ENCODE peak calls at places on chromosomes 2 and 18, in six cellular contexts. K is cardiac muscle cell, J is mesendoderm, G is prostate gland, O is heart left ventricle, H is uterus. T is an unnamed sample. For H3K4me1, the result is how much of the 10 kb centered on the place peaks cover.

GRCh38 chr2:140998577-140998976 is 1132.2 kb downstream of the LRP1B start:
- DNase-seq in K (no peak), J (no peak), G (no peak), O (no peak), H (no peak), T (no peak)

GRCh38 chr2:40150206-40150765 is 301.6 kb downstream of the SLC8A1 start:
- DNase-seq in K (no peak), J (no peak), G (no peak), O (no peak), H (no peak), T (no peak)

GRCh38 chr2:56754066-56754615 is 570.4 kb downstream of the CCDC85A start:
- DNase-seq in K (no peak), J (no peak), G (no peak), O (peak), H (no peak), T (no peak)

GRCh38 chr2:198930170-198930569 is 527.6 kb downstream of the SATB2 start:
- DNase-seq in K (no peak), J (peak), G (no peak), O (no peak), H (no peak), T (no peak)

GRCh38 chr18:30970201-30970816 is 72.2 kb downstream of the DSC3 start:
- DNase-seq in K (peak), J (peak), G (peak), O (no peak), H (no peak), T (no peak)

GRCh38 chr2:65499216-65499615 is 66.8 kb upstream of the SPRED2 start:
- DNase-seq in K (no peak), J (no peak), G (no peak), O (no peak), H (no peak), T (no peak)

GRCh38 chr2:120947982-120948661 is 212.5 kb downstream of the GLI2 start:
- DNase-seq in K (no peak), J (no peak), G (no peak), O (no peak), H (no peak), T (no peak)

GRCh38 chr2:21467280-21467818 is 343.6 kb downstream of the TDRD15 start:
- DNase-seq in K (no peak), J (no peak), G (no peak), O (no peak), H (no peak), T (no peak)

GRCh38 chr2:205115516-205115915 is 566.8 kb upstream of the NRP2 start:
- DNase-seq in K (no peak), J (no peak), G (no peak), O (no peak), H (no peak), T (no peak)

GRCh38 chr2:46334389-46335345 is 37.5 kb downstream of the EPAS1 start:
- DNase-seq in K (no peak), J (no peak), G (no peak), O (no peak), H (peak), T (no peak)

GRCh38 chr2:139427164-139427563 is 647.0 kb upstream of the NXPH2 start:
- DNase-seq in K (no peak), J (no peak), G (no peak), O (no peak), H (no peak), T (no peak)

GRCh38 chr2:8300216-8300615 is 381.6 kb upstream of the ID2 start:
- DNase-seq in K (no peak), J (no peak), G (no peak), O (no peak), H (no peak), T (no peak)

GRCh38 chr2:99490088-99491065 is 560 bp upstream of the REV1 start:
- DNase-seq in K (peak), J (peak), G (peak), O (peak), H (peak), T (peak)

GRCh38 chr2:166775176-166775575 is 113.1 kb upstream of the XIRP2 start:
- DNase-seq in K (no peak), J (no peak), G (no peak), O (no peak), H (no peak), T (no peak)

GRCh38 chr2:102046135-102046901 is 54.6 kb downstream of the IL1R2 start:
- DNase-seq in K (no peak), J (no peak), G (no peak), O (no peak), H (peak), T (no peak)

GRCh38 chr2:25334482-25334881 is 7.2 kb downstream of the DNMT3A start:
- DNase-seq in K (no peak), J (no peak), G (no peak), O (no peak), H (no peak), T (no peak)

GRCh38 chr2:25333981-25334380 is 7.7 kb downstream of the DNMT3A start:
- DNase-seq in K (no peak), J (no peak), G (no peak), O (no peak), H (no peak), T (peak)

GRCh38 chr2:25330937-25331336 is 10.8 kb downstream of the DNMT3A start:
- DNase-seq in K (no peak), J (no peak), G (no peak), O (no peak), H (no peak), T (no peak)

GRCh38 chr2:25331686-25332365 is 9.9 kb downstream of the DNMT3A start:
- DNase-seq in K (no peak), J (no peak), G (no peak), O (no peak), H (no peak), T (no peak)

GRCh38 chr2:25332571-25332970 is 9.2 kb downstream of the DNMT3A start:
- DNase-seq in K (no peak), J (no peak), G (no peak), O (peak), H (no peak), T (no peak)
- H3K4me1 ChIP-seq in K (under half), J (under half), G (under half), O (under half), H (under half), T (half or more)

DNA sequence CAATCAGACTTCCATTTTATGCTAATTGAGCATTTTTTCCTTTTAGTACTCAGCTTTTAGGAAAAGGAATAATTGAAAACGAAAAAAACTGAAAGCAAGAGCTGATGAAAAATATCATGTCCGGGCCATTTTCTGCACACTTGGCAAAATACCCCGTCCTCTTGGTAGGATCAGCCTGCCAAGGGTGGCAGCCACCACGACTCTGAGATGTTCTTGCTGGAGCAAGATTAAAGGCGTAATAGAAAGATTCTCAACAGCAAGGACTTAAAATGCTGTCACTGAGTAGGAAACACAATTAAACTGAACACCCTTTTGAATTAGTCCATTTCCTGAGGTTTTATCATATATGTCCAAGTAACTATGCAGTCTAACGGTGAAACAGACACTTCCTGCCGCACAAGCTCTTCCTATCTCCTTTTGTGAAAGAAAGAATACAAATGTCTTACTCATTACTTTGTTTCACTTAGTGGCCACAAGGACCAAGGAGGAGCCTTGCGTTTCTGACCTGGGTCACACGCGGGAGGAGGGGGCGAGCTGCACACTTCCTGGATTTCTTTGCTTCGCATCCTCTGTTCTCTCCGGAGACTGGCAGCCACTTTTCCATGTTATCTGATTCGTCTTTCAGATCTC is 222.7 kb downstream of the PIEZO2 start:
- DNase-seq in K (no peak), J (no peak), G (no peak), O (no peak), H (no peak), T (no peak)
- H3K4me1 ChIP-seq in K (under half), J (under half), G (under half), O (under half), H (under half), T (under half)

GRCh38 chr2:164764474-164764873 is 77.1 kb downstream of the COBLL1 start:
- DNase-seq in K (no peak), J (no peak), G (no peak), O (no peak), H (no peak), T (no peak)

GRCh38 chr2:164757934-164758695 is 83.5 kb downstream of the COBLL1 start:
- DNase-seq in K (no peak), J (no peak), G (peak), O (no peak), H (no peak), T (no peak)

GRCh38 chr2:164763431-164763830 is 78.2 kb downstream of the COBLL1 start:
- DNase-seq in K (no peak), J (no peak), G (no peak), O (no peak), H (no peak), T (no peak)

GRCh38 chr2:164764996-164765395 is 76.6 kb downstream of the COBLL1 start:
- DNase-seq in K (no peak), J (no peak), G (no peak), O (no peak), H (no peak), T (no peak)

DNA sequence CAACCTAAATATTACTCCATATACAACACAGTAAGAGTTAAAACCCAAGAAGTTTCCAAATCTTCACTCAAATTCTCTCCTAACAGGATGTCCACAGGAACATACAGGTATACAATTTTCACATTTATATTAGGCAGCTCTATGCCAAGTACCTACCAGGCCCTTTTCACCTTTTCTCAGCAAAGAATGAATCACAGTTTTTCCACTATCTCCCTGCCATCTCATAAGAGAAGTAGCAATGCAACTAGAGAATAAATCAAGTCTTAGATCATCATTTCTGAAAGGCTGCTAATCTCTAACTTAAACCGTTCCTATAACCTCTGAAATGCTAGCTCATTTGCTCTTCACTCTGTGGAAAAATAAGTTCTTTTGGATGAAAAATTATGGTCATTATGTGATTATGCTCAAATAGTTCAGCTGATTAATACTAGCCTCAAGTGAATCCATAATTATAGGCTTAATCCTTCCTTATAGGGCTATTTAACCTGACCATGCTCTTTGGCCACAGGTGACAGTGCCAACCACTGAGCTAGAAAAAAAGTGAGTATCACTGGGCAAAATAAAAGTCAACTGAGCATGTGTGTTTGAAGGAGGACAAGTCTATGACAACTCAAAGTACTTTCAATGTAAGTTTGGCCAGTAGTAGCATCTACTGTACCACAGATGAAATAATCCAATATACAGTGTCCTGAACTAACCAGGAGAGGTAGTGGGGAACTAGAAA is 79.7 kb downstream of the COBLL1 start:
- DNase-seq in K (no peak), J (no peak), G (no peak), O (no peak), H (no peak), T (no peak)
- H3K4me1 ChIP-seq in K (under half), J (under half), G (under half), O (under half), H (under half), T (under half)

GRCh38 chr2:96856776-96857673 is 791 bp downstream of the ANKRD39 start:
- DNase-seq in K (peak), J (peak), G (no peak), O (peak), H (peak), T (no peak)

GRCh38 chr2:96861074-96861473 is 3.3 kb upstream of the ANKRD39 start:
- DNase-seq in K (no peak), J (no peak), G (no peak), O (no peak), H (no peak), T (peak)

GRCh38 chr2:96859338-96859649 is 1.5 kb upstream of the ANKRD39 start:
- DNase-seq in K (no peak), J (no peak), G (no peak), O (peak), H (peak), T (no peak)

GRCh38 chr2:96860065-96861029 is 2.5 kb upstream of the ANKRD39 start:
- DNase-seq in K (no peak), J (no peak), G (no peak), O (peak), H (peak), T (peak)

GRCh38 chr2:96859681-96860064 is 1.9 kb upstream of the ANKRD39 start:
- DNase-seq in K (no peak), J (no peak), G (no peak), O (no peak), H (no peak), T (no peak)
- H3K4me1 ChIP-seq in K (under half), J (under half), G (under half), O (under half), H (under half), T (under half)

GRCh38 chr2:84965827-84966226 is 5.1 kb upstream of the KCMF1 start:
- DNase-seq in K (no peak), J (no peak), G (no peak), O (no peak), H (no peak), T (no peak)
- H3K4me1 ChIP-seq in K (under half), J (under half), G (under half), O (under half), H (under half), T (under half)

GRCh38 chr2:162241571-162241970 is 1.7 kb downstream of the FAP start:
- DNase-seq in K (no peak), J (no peak), G (no peak), O (no peak), H (no peak), T (no peak)
- H3K4me1 ChIP-seq in K (under half), J (under half), G (under half), O (under half), H (under half), T (under half)

DNA sequence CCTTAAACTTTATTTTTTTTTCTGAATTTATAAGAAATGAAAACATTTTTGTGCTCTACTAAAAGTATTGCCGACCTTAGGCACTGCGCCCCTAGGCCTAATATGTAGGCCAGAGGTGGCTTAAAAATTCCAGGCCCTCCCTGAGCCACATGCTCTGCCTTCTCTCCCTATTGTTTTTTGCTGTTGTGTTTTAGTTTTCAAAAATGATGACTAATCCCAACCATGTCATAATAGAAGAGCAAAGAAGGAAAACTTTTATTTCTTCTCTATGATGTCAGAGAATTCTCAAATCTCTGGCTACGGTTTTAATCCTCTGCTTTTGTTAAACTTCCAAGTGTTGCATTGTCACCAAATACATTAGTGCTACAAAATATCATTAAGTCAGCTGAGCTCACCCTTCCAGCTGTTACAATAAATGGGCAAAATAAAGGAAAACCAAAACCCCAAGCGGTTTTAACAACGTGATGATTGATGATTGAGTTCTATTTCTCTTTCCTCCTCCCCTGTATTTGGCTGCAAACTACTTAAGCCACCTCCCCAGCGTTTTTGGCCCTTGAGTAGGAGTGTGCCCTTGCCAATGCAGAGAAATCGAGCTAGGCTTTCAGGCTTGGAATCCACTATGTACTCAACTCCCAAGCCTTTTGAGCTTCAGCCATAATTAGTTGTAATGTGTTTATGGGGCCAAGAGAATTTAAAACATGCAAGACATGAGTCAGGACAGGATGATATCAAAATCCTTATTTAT is 163.5 kb upstream of the POU3F3 start:
- DNase-seq in K (no peak), J (no peak), G (no peak), O (no peak), H (no peak), T (no peak)
- H3K4me1 ChIP-seq in K (under half), J (under half), G (under half), O (under half), H (under half), T (under half)

DNA sequence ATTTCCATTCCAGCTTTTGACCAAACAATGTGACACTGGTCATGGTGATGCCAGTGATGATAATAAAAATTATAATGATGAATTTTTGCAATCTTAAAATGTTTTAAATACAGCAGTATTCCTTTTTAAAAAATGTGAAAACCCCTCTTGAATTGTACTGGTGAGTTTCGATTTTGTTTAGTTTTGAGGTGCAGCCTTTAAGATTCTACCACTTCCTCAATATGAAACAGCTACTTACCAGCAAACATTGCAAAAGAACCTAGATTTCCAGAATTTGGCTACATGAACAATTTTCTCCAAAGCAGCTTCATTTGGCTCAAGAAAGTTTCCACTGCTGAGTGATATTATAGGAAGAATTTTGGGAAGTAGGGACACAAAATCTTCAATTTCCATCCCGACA is 12.0 kb downstream of the TCF4 start:
- DNase-seq in K (no peak), J (no peak), G (no peak), O (no peak), H (no peak), T (no peak)
- H3K4me1 ChIP-seq in K (under half), J (under half), G (under half), O (under half), H (under half), T (under half)

DNA sequence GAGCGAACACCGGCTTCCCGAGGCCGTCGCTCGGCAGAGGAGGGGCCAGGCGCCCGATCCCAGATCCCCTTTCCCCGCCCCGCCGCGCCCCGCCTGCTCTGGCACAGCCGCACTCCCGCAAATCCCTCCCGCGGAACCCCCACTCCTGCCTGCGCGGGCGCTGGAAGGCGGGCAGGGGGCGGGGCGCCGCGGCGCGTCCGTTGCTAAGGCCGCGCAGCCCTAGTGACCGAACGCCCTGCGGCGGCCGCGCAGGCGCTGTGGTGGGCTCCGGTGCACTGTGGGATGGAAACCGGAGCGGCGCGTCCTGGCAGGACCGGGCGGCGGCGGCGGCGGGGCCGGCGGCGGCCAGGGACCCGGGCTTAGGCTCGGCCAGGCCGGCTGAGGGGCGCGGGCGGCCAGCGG is at the start of gene TRAF3IP1:
- DNase-seq in K (peak), J (peak), G (peak), O (peak), H (peak), T (peak)
- H3K4me1 ChIP-seq in K (under half), J (under half), G (under half), O (under half), H (under half), T (under half)

DNA sequence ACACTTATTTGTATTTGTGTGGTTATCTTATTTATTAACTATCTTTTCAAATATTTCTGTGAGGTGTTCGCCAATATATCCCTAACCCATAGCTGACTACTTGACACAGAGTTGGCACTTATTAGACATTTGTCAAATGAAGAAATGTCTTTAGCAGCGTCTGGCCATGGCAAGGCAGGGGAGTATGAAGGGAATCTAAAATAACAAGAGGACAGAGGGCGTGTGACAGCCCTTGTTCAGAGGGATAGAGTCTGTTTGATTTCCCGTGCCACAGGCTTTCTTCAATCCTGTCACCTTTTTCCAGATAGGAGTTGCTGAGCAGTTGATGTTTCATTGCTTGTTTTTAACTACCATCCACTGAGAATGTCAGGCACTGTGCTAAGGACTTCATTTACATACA is 53.6 kb upstream of the SLC39A10 start:
- DNase-seq in K (no peak), J (no peak), G (no peak), O (no peak), H (no peak), T (no peak)
- H3K4me1 ChIP-seq in K (under half), J (under half), G (under half), O (under half), H (under half), T (under half)